ENCODE peak calls at places on chromosomes 11 and 22, in seven cellular contexts. S is H1, F is H9, O is IMR-90, K is mesenchymal stem cell, N is trophoblast cell, B is mesendoderm. C is an unnamed sample.

GRCh38 chr11:1346669-1347390 is 37.4 kb upstream of the TOLLIP start:
- DNase-seq in S (no peak), F (peak), O (no peak), K (no peak), N (no peak), B (no peak), C (no peak)

GRCh38 chr22:45537734-45538181 is 35.1 kb downstream of the FBLN1 start:
- DNase-seq in S (no peak), F (no peak), O (peak), K (no peak), N (no peak), B (no peak), C (no peak)

GRCh38 chr11:75565916-75566762 is 4.1 kb downstream of the SERPINH1 start:
- DNase-seq in S (no peak), F (no peak), O (no peak), K (no peak), N (no peak), B (no peak), C (no peak)

GRCh38 chr11:102111011-102111786 is 952 bp downstream of the YAP1 start:
- DNase-seq in S (peak), F (peak), O (peak), K (peak), N (peak), B (peak), C (peak)

GRCh38 chr11:66371627-66372415 is at the start of gene SLC29A2:
- DNase-seq in S (peak), F (peak), O (no peak), K (peak), N (peak), B (peak), C (peak)

GRCh38 chr11:62548545-62549335 is 2.1 kb upstream of the AHNAK start:
- DNase-seq in S (no peak), F (no peak), O (no peak), K (no peak), N (no peak), B (no peak), C (no peak)

GRCh38 chr11:126997196-126997595 is 3.4 kb downstream of the KIRREL3 start:
- DNase-seq in S (no peak), F (no peak), O (peak), K (no peak), N (no peak), B (no peak), C (no peak)

GRCh38 chr11:15941206-15941770 is 415.1 kb downstream of the SOX6 start:
- DNase-seq in S (peak), F (peak), O (no peak), K (no peak), N (peak), B (peak), C (peak)

GRCh38 chr11:95338430-95338991 is 107.5 kb upstream of the SESN3 start:
- DNase-seq in S (peak), F (no peak), O (peak), K (peak), N (no peak), B (no peak), C (no peak)

GRCh38 chr11:104891135-104891534 is 7.1 kb downstream of the CASP12 start:
- DNase-seq in S (no peak), F (no peak), O (peak), K (peak), N (no peak), B (no peak), C (no peak)

GRCh38 chr22:29580200-29580810 is 608 bp downstream of the NIPSNAP1 start:
- DNase-seq in S (peak), F (peak), O (no peak), K (peak), N (no peak), B (peak), C (no peak)

GRCh38 chr22:50711446-50712340 is 26.3 kb upstream of the ACR start:
- DNase-seq in S (no peak), F (no peak), O (no peak), K (no peak), N (no peak), B (no peak), C (no peak)

GRCh38 chr11:16880184-16880583 is 134.0 kb downstream of the PLEKHA7 start:
- DNase-seq in S (no peak), F (no peak), O (no peak), K (no peak), N (no peak), B (no peak), C (no peak)

GRCh38 chr22:37860796-37861421 is 11.7 kb downstream of the EIF3L start:
- DNase-seq in S (no peak), F (no peak), O (peak), K (peak), N (no peak), B (no peak), C (no peak)

GRCh38 chr11:68090706-68091105 is 30.5 kb downstream of the CHKA start:
- DNase-seq in S (peak), F (no peak), O (peak), K (no peak), N (no peak), B (no peak), C (no peak)

GRCh38 chr11:119750056-119750455 is 21.1 kb upstream of the NECTIN1 start:
- DNase-seq in S (no peak), F (no peak), O (no peak), K (no peak), N (no peak), B (no peak), C (no peak)

GRCh38 chr22:39288135-39288898 is 31.1 kb downstream of the RPL3 start:
- DNase-seq in S (no peak), F (peak), O (no peak), K (peak), N (peak), B (no peak), C (no peak)

GRCh38 chr11:7060828-7061227 is 28.0 kb upstream of the RBMXL2 start:
- DNase-seq in S (no peak), F (no peak), O (peak), K (peak), N (no peak), B (no peak), C (no peak)

DNA sequence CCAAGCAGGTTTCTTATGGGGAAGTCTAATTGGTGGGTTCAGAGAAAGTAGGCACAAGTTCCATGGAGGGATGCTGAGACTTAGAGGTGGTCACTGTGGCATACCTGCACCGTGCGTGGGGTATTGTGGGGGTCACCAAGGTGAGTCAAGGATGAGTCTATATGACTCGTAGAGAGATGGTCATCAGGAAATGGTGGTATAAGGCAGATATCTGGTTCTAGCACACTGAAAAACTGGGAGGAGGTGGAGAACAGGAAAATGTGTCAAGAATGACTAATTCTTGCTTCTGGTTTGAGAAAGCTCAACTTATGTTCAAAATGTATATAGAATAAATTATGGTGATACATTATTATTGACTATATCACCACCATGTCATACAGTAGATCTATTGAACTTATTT is 258.1 kb downstream of the RAB38 start:
- DNase-seq in S (no peak), F (no peak), O (no peak), K (no peak), N (no peak), B (no peak), C (no peak)
- H4K8ac ChIP-seq in S (no peak), F (no peak), O (no peak), K (no peak), N (no peak), B (no peak), C (no peak)

GRCh38 chr11:26229270-26229669 is 102.7 kb upstream of the ANO3 start:
- DNase-seq in S (no peak), F (no peak), O (peak), K (peak), N (no peak), B (no peak), C (no peak)

GRCh38 chr11:26225643-26226042 is 106.3 kb upstream of the ANO3 start:
- DNase-seq in S (no peak), F (no peak), O (no peak), K (no peak), N (no peak), B (no peak), C (no peak)

GRCh38 chr11:26227883-26228502 is 103.9 kb upstream of the ANO3 start:
- DNase-seq in S (no peak), F (no peak), O (no peak), K (no peak), N (no peak), B (no peak), C (no peak)

GRCh38 chr11:26228778-26229177 is 103.2 kb upstream of the ANO3 start:
- DNase-seq in S (no peak), F (no peak), O (peak), K (peak), N (no peak), B (no peak), C (no peak)

GRCh38 chr11:26227311-26227710 is 104.6 kb upstream of the ANO3 start:
- DNase-seq in S (no peak), F (no peak), O (peak), K (peak), N (no peak), B (peak), C (no peak)
- H2AK5ac ChIP-seq in S (no peak), F (no peak), O (no peak), K (no peak), N (no peak), B (no peak), C (no peak)

GRCh38 chr11:133906746-133907145 is 50.0 kb downstream of the IGSF9B start:
- DNase-seq in S (no peak), F (no peak), O (no peak), K (no peak), N (no peak), B (no peak), C (no peak)

GRCh38 chr11:133905677-133906156 is 51.1 kb downstream of the IGSF9B start:
- DNase-seq in S (no peak), F (no peak), O (no peak), K (no peak), N (no peak), B (no peak), C (no peak)

GRCh38 chr11:133906241-133906640 is 50.5 kb downstream of the IGSF9B start:
- DNase-seq in S (no peak), F (no peak), O (no peak), K (no peak), N (no peak), B (no peak), C (no peak)

GRCh38 chr11:133903875-133904817 is 52.6 kb downstream of the IGSF9B start:
- DNase-seq in S (no peak), F (no peak), O (no peak), K (no peak), N (no peak), B (no peak), C (no peak)

DNA sequence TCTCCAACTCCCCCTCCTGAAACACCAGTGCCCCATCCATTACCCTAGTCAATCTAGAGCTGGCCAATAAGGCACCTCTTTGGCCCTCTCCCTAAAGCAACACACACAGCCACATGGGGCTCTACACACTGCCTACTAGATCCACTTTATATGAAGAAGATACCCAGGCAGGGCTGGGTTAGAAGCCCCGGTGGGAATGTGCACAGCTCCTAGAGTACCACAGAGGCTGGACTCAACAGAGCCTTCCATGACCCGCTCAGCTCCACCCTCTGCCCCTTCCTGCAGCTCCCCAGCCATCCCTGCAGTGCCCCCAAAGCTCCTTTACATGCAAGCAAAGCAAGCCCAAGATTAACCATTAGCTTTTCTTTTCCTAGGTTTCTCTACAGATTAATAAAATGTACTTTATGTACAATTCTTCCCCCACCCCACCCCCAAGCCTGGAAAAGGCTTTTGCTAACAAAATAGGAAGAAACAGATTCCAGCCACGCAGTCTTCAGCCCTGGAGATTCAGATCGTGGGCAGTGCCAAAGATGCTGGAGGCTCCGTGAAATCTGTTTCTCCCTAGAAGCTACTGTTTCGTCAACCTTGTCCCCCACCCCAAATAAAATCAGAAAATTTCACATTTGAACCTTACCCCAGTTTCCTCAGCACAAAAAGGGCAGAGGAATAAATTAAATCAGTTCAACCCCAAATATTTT is 51.8 kb downstream of the IGSF9B start:
- DNase-seq in S (no peak), F (no peak), O (no peak), K (no peak), N (no peak), B (no peak), C (no peak)
- H4K8ac ChIP-seq in S (no peak), F (no peak), O (no peak), K (no peak), N (no peak), B (no peak), C (no peak)

GRCh38 chr11:89159974-89160373 is 17.7 kb upstream of the TYR start:
- DNase-seq in S (no peak), F (no peak), O (no peak), K (no peak), N (no peak), B (no peak), C (no peak)

GRCh38 chr11:89163686-89164085 is 14.0 kb upstream of the TYR start:
- DNase-seq in S (no peak), F (no peak), O (no peak), K (no peak), N (no peak), B (no peak), C (no peak)

DNA sequence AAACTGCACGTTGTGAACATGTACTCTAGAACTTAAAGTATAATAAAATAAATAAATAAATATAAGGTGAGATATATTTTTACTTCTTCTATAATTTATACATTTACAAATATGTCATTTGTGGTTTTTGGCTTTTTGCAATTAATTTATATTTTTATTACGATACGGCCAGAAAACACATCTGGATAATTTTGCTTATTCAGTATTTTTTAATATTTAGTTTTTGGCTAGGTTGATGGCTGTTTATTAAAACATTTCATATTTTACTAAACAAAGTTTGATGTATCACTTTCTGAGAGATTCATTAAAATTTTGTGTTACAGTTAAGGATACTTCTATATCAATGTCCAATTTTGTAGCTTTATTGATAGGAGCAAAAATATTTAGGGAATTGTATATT is 15.7 kb upstream of the TYR start:
- DNase-seq in S (no peak), F (no peak), O (no peak), K (no peak), N (no peak), B (no peak), C (no peak)
- H2AK5ac ChIP-seq in S (no peak), F (no peak), O (no peak), K (no peak), N (no peak), B (no peak), C (no peak)

GRCh38 chr11:12560861-12561260 is 113.4 kb upstream of the TEAD1 start:
- DNase-seq in S (no peak), F (no peak), O (no peak), K (no peak), N (no peak), B (no peak), C (no peak)

GRCh38 chr11:12560362-12560761 is 113.9 kb upstream of the TEAD1 start:
- DNase-seq in S (no peak), F (no peak), O (no peak), K (no peak), N (no peak), B (no peak), C (no peak)

GRCh38 chr11:12556155-12556554 is 118.1 kb upstream of the TEAD1 start:
- DNase-seq in S (peak), F (no peak), O (peak), K (peak), N (no peak), B (peak), C (no peak)

GRCh38 chr11:12556788-12557384 is 117.3 kb upstream of the TEAD1 start:
- DNase-seq in S (peak), F (peak), O (peak), K (peak), N (no peak), B (peak), C (peak)

GRCh38 chr11:12559011-12559410 is 115.2 kb upstream of the TEAD1 start:
- DNase-seq in S (no peak), F (no peak), O (no peak), K (no peak), N (no peak), B (no peak), C (no peak)
- H4K8ac ChIP-seq in S (no peak), F (no peak), O (no peak), K (no peak), N (no peak), B (no peak), C (no peak)

DNA sequence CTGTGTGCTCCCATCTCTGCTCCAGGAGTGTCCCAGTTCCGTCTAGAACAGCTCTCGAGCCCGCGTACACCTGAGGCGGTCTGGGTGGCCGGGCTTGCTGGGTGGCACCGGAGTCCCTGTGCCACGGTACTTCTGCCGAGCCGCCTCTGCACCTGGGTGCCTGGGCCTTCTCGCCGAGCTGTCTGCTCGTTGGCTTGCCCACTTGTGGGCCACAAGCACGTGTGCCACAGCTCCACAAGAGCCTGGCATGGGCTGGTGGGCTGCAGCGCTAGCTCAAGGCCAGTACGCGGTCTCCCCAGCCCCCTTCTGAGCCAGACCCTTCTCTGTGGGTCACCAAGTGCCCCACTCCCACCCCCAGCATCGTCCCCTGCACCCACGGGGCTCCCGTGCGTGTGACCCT is 388.0 kb downstream of the TBC1D22A start:
- DNase-seq in S (no peak), F (no peak), O (no peak), K (no peak), N (no peak), B (no peak), C (no peak)
- H2AK5ac ChIP-seq in S (no peak), F (no peak), O (no peak), K (no peak), N (no peak), B (no peak), C (no peak)

C was measured in neuronal stem cell.